ENCODE peak calls at places on chromosomes 7 and 10, in eight cellular contexts. A is NCI-H1092; N is CD8-positive, alpha-beta T cell; V is aorta; F is left cardiac atrium; R is NB4; B is substantia nigra; W is KG1. G is an unnamed sample.

GRCh38 chr10:26413375-26413774 is 24.8 kb upstream of the APBB1IP start:
- DNase-seq in A (no peak), N (no peak), V (no peak), F (no peak), R (no peak), B (no peak), W (no peak), G (no peak)

GRCh38 chr10:100600218-100600617 is 64.5 kb downstream of the HIF1AN start:
- DNase-seq in A (no peak), N (no peak), V (no peak), F (no peak), R (no peak), B (no peak), W (no peak), G (no peak)

GRCh38 chr10:6348091-6348862 is 145.5 kb downstream of the PFKFB3 start:
- DNase-seq in A (no peak), N (peak), V (no peak), F (peak), R (peak), B (peak), W (peak), G (no peak)

GRCh38 chr7:951881-952547 is 2.5 kb downstream of the ADAP1 start:
- DNase-seq in A (no peak), N (no peak), V (peak), F (peak), R (no peak), B (no peak), W (no peak), G (no peak)

GRCh38 chr7:44713680-44714335 is 34.8 kb upstream of the ZMIZ2 start:
- DNase-seq in A (no peak), N (no peak), V (peak), F (no peak), R (no peak), B (no peak), W (no peak), G (no peak)

GRCh38 chr10:42961156-42961589 is 115.7 kb upstream of the RET start:
- DNase-seq in A (no peak), N (no peak), V (peak), F (no peak), R (peak), B (no peak), W (no peak), G (no peak)

GRCh38 chr10:129120441-129120840 is 346.6 kb upstream of the MGMT start:
- DNase-seq in A (no peak), N (no peak), V (no peak), F (no peak), R (no peak), B (no peak), W (no peak), G (no peak)

GRCh38 chr7:44305564-44306507 is 19.6 kb downstream of the CAMK2B start:
- DNase-seq in A (no peak), N (peak), V (no peak), F (peak), R (peak), B (no peak), W (no peak), G (no peak)

GRCh38 chr10:93075369-93076221 is 1.9 kb downstream of the CYP26A1 start:
- DNase-seq in A (no peak), N (no peak), V (no peak), F (no peak), R (no peak), B (no peak), W (no peak), G (no peak)

GRCh38 chr10:15571570-15571969 is 148.2 kb downstream of the ITGA8 start:
- DNase-seq in A (no peak), N (no peak), V (no peak), F (peak), R (no peak), B (peak), W (no peak), G (no peak)